ENCODE peak calls at places on chromosome 5, in seven cellular contexts. I is stomach, H is esophagus squamous epithelium, U is HCT116, T is tibial nerve, S is lower leg skin, Z is A549. F is an unnamed sample.

GRCh38 chr5:133977858-133978257 is 9.4 kb upstream of the C5orf15 start:
- DNase-seq in I (no peak), T (no peak), U (no peak), Z (no peak), S (no peak), H (no peak), F (no peak)

GRCh38 chr5:87752362-87752761 is 339.6 kb upstream of the CCNH start:
- DNase-seq in H (no peak), T (no peak), U (no peak), S (no peak), I (no peak), Z (no peak), F (no peak)

GRCh38 chr5:98500811-98501210 is 272.7 kb upstream of the RGMB start:
- DNase-seq in I (no peak), S (no peak), Z (no peak), H (no peak), T (no peak), U (no peak), F (no peak)

GRCh38 chr5:123265551-123265950 is 157.7 kb downstream of the CEP120 start:
- DNase-seq in I (no peak), Z (no peak), H (no peak), S (no peak), U (no peak), T (no peak), F (no peak)

GRCh38 chr5:50666261-50667078 is at the start of gene PARP8:
- DNase-seq in S (peak), T (no peak), Z (no peak), U (no peak), H (peak), I (peak), F (peak)

GRCh38 chr5:53714324-53715010 is 154.0 kb downstream of the NDUFS4 start:
- DNase-seq in T (no peak), Z (peak), S (no peak), H (no peak), U (no peak), I (no peak), F (no peak)

GRCh38 chr5:88841212-88841611 is 41.8 kb downstream of the MEF2C start:
- DNase-seq in I (no peak), H (no peak), Z (no peak), S (no peak), T (no peak), U (no peak), F (peak)

GRCh38 chr5:98497391-98497790 is 276.1 kb upstream of the RGMB start:
- DNase-seq in S (no peak), H (no peak), Z (no peak), T (no peak), U (no peak), I (no peak), F (no peak)

GRCh38 chr5:76663573-76663972 is 40.4 kb upstream of the F2RL2 start:
- DNase-seq in T (no peak), U (no peak), S (no peak), H (no peak), I (no peak), Z (no peak), F (no peak)

GRCh38 chr5:173582198-173583092 is 34.0 kb downstream of the BOD1 start:
- DNase-seq in I (no peak), Z (no peak), S (no peak), T (no peak), H (no peak), U (no peak), F (no peak)

GRCh38 chr5:119470105-119470763 is 17.9 kb downstream of the HSD17B4 start:
- DNase-seq in S (no peak), U (no peak), I (no peak), T (no peak), H (no peak), Z (no peak), F (no peak)

GRCh38 chr5:175609504-175609903 is 48.4 kb upstream of the HRH2 start:
- DNase-seq in T (no peak), H (no peak), S (no peak), Z (no peak), I (no peak), U (no peak), F (no peak)

GRCh38 chr5:73545403-73545779 is 20.0 kb downstream of the ANKRA2 start:
- DNase-seq in H (no peak), S (no peak), T (no peak), I (no peak), U (no peak), Z (no peak), F (no peak)

GRCh38 chr5:73544429-73545402 is 20.7 kb downstream of the ANKRA2 start:
- DNase-seq in H (no peak), S (no peak), Z (peak), I (peak), T (no peak), U (no peak), F (peak)

GRCh38 chr5:73552642-73553041 is 12.8 kb downstream of the ANKRA2 start:
- DNase-seq in I (no peak), Z (no peak), U (no peak), T (no peak), H (no peak), S (no peak), F (no peak)

GRCh38 chr5:73550016-73550415 is 15.4 kb downstream of the ANKRA2 start:
- DNase-seq in U (no peak), Z (no peak), I (no peak), T (no peak), S (no peak), H (no peak), F (no peak)
- TF ChIP-seq POLR2A in U (no peak), Z (no peak), I (no peak), T (no peak), S (no peak), H (no peak), F (no peak)

DNA sequence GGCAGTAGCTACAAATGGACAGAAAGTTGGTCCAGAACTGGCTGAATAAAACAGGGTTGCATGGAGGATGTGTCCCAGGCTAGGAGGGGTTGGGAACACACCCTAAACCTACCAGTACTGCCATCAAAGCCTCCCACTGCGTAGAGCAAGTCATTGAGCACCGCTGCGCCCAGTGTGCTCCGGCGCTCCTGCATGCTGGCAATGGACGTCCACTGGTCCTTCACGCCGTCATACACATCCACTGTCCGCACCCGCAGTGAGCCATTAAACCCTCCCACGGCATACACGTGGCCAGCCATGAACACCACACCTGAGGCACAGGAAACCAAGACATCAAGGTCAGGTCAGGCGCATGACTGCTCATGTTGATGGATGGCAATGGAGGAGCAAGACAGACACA is 97.0 kb downstream of the KLHL3 start:
- DNase-seq in U (no peak), S (peak), I (no peak), T (no peak), Z (no peak), H (no peak), F (peak)
- TF ChIP-seq CTCF in U (no peak), S (no peak), I (no peak), T (no peak), Z (no peak), H (no peak), F (no peak)

DNA sequence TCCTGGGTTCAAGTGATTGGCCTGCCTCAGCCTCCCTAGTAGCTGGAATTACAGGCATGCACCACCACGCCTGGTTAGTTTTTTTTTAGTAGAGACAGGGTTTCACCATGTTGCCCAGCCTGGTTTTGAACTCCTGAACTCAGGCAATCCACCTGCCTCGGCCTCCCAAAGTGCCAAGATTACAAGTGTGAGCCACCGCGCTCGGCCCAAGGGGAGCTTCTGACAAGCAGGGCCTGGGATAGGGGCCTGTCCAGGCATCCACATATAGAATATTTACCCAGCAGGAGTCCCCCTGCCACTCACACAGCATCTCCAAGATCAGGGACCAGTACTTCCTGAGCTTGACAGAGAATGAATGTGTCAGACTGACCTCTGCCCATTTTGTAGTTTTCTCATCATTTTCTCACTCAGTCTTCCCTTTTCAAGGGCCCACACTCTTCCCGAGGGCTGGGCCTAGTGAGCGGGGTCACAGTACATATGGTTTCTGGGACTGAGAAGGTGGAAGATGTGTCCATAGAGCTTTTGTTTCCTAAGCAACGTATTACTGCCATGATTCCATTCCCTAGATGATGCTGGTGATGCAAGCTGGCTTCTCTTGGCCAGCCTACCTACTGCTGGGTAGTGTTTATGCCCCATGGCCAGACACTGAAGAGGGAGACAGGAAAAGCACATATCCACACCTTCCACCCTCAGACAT is 9.9 kb downstream of the IRF1 start:
- DNase-seq in Z (no peak), H (no peak), T (no peak), I (no peak), U (no peak), S (no peak), F (no peak)
- TF ChIP-seq POLR2A in Z (no peak), H (no peak), T (no peak), I (no peak), U (no peak), S (no peak), F (no peak)

DNA sequence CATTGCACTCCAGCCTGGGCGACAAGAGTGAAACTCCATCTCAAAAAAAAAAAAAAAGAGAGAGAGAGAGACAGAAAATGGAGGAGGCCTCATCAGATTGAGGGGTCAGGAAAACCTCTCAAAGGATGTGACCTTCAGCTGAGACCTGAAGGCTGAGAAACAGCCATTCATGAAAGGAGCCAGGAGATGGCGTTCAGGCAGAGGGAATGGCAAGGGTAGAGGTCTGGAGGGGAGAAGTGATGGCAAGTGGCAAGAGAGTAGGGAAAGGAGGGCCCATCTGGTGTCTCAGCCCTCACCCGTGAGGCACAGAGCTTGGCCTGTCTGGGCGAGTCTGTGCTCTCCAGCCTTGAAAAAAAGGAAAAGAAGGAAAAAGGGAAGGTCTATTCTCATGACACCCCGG is 17.0 kb downstream of the CAMK2A start:
- DNase-seq in U (no peak), Z (peak), H (no peak), S (no peak), T (no peak), I (no peak), F (no peak)
- TF ChIP-seq CTCF in U (peak), Z (peak), H (peak), S (no peak), T (peak), I (no peak), F (no peak)

DNA sequence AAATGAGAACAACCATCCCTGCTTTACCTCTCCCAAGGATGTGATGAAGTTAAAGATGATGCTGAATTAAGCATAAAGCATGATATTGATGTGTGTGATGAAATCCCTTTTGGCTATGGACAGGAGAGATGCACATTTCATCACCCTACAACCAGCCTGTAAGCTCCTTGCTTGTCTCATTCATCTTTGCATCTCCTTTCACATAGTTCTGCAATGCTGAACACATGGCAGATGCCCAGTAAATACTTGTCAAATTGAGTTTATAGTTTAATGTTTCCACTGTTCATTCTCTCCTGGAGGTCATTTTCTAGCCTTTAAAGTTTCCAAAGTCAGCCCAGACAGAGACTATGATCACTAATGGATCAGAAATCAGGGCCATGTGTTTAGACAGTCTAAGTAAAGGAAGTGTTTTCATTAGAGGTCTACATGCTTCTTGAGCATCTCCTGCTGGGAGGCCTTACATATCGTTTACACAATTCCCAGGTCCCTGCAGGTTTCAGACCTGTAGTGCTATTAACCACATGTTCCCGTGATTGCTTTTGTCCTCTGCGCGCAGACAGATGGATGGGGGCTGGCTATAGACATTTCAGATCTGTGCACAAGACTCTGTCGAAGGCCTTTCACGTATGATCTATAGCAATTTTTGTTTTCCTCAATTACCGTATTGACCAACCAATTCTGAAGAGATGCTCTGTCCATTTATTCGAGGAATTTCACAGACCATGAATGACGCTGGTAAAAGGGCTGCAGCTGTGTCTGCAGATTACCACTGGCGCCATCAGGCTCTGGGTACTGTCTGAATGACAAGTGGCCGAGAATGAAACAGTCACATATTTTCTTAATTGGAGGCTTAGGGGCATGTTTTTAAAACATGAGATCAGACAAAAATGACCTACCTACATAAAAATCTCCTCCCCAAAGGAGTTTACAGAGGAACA is 49.0 kb upstream of the CKMT2 start:
- DNase-seq in S (no peak), Z (no peak), H (no peak), I (no peak), T (no peak), U (no peak), F (no peak)
- TF ChIP-seq POLR2A in S (no peak), Z (no peak), H (no peak), I (no peak), T (no peak), U (no peak), F (no peak)

GRCh38 chr5:1772634-1773033 is 27.0 kb downstream of the MRPL36 start:
- DNase-seq in H (no peak), Z (peak), T (no peak), U (peak), S (no peak), I (no peak), F (no peak)
- TF ChIP-seq CTCF in H (peak), Z (no peak), T (no peak), U (peak), S (no peak), I (no peak), F (no peak)

GRCh38 chr5:151447174-151448037 is at the start of gene SLC36A1:
- DNase-seq in S (peak), I (peak), Z (peak), H (peak), U (peak), T (peak), F (peak)
- TF ChIP-seq POLR2A in S (no peak), I (no peak), Z (peak), H (no peak), U (peak), T (peak), F (no peak)

DNA sequence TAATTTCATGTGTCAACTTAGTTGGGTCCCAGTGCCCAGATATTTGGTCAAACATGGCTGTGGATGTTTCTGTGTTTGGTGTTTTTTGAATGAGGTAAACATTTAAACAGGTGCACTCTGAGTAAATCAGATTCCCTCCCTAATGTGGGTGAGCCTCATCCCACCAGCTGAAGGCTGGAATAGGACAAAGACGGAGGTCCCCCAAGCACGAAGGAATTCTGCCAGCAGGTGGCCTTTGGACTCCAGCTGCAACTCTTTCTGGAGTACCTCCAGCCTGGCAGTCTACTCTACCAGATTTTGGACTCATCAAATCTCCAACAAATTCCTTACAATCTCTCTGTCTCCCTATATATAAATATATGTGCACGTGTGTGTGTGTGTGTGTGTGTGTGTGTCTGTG is 118.4 kb downstream of the TENT4A start:
- DNase-seq in Z (no peak), T (no peak), H (no peak), S (no peak), I (no peak), U (no peak), F (no peak)
- TF ChIP-seq CTCF in Z (no peak), T (no peak), H (no peak), S (no peak), I (no peak), U (no peak), F (no peak)

F was measured in upper lobe of left lung.